ENCODE peak calls at places on chromosomes 7 and 10, in eight cellular contexts. B is CD8-positive, alpha-beta memory T cell; F is GM23338; N is A549; K is ovary; L is fibroblast of pulmonary artery; S is astrocyte; D is CD8-positive, alpha-beta T cell. C is an unnamed sample.

GRCh38 chr7:140060788-140061606 is 1.8 kb downstream of the PARP12 start:
- DNase-seq in B (no peak), F (no peak), N (no peak), K (peak; percentile 79), L (peak; percentile 87), S (peak; percentile 65), D (no peak), C (no peak)

GRCh38 chr10:88379575-88379974 is 203.5 kb downstream of the RNLS start:
- DNase-seq in B (no peak), F (no peak), N (peak; percentile 21), K (no peak), L (peak; percentile 75), S (peak; percentile 51), D (no peak), C (no peak)

GRCh38 chr7:103598326-103598905 is 152.4 kb upstream of the SLC26A5 start:
- DNase-seq in B (no peak), F (no peak), N (no peak), K (no peak), L (no peak), S (no peak), D (no peak), C (no peak)

GRCh38 chr10:23343591-23344225 is 889 bp downstream of the C10orf67 start:
- DNase-seq in B (peak; percentile 8), F (peak; percentile 90), N (peak; percentile 9), K (peak; percentile 89), L (peak; percentile 49), S (peak; percentile 20), D (peak; percentile 18), C (no peak)

GRCh38 chr10:80664071-80664680 is 126.5 kb downstream of the SH2D4B start:
- DNase-seq in B (peak; percentile 5), F (peak; percentile 93), N (peak; percentile 70), K (peak; percentile 68), L (peak; percentile 62), S (peak; percentile 16), D (peak; percentile 13), C (peak; percentile 18)

GRCh38 chr7:20783716-20784310 is 2.9 kb downstream of the SP8 start:
- DNase-seq in B (no peak), F (peak; percentile 63), N (no peak), K (no peak), L (no peak), S (no peak), D (no peak), C (no peak)

GRCh38 chr7:151307536-151307935 is 34.1 kb upstream of the NUB1 start:
- DNase-seq in B (no peak), F (no peak), N (no peak), K (no peak), L (no peak), S (no peak), D (no peak), C (no peak)

GRCh38 chr7:157516311-157516710 is 179.5 kb downstream of the DNAJB6 start:
- DNase-seq in B (no peak), F (no peak), N (no peak), K (no peak), L (no peak), S (no peak), D (no peak), C (no peak)

GRCh38 chr7:3128857-3129256 is 85.2 kb upstream of the CARD11 start:
- DNase-seq in B (no peak), F (no peak), N (no peak), K (no peak), L (no peak), S (no peak), D (no peak), C (no peak)

GRCh38 chr7:34227525-34227924 is 322.2 kb downstream of the BMPER start:
- DNase-seq in B (no peak), F (no peak), N (no peak), K (no peak), L (peak; percentile 18), S (no peak), D (no peak), C (no peak)

GRCh38 chr10:80416401-80417098 is 8.2 kb downstream of the PRXL2A start:
- DNase-seq in B (no peak), F (no peak), N (no peak), K (peak; percentile 84), L (peak; percentile 90), S (peak; percentile 16), D (no peak), C (no peak)

GRCh38 chr10:60163786-60164185 is 225.9 kb downstream of the ANK3 start:
- DNase-seq in B (no peak), F (no peak), N (no peak), K (no peak), L (no peak), S (no peak), D (no peak), C (no peak)

GRCh38 chr10:25176421-25176968 is 1.7 kb downstream of the GPR158 start:
- DNase-seq in B (no peak), F (peak; percentile 60), N (no peak), K (no peak), L (no peak), S (no peak), D (no peak), C (no peak)

GRCh38 chr7:114653391-114654088 is 238.9 kb downstream of the FOXP2 start:
- DNase-seq in B (no peak), F (no peak), N (peak; percentile 2), K (no peak), L (no peak), S (no peak), D (no peak), C (no peak)

GRCh38 chr7:28180364-28181147 is at the start of gene JAZF1:
- DNase-seq in B (peak; percentile 53), F (peak; percentile 90), N (peak; percentile 33), K (peak; percentile 83), L (peak; percentile 49), S (no peak), D (peak; percentile 32), C (peak; percentile 28)

GRCh38 chr7:97064972-97065587 is 40.4 kb upstream of the DLX5 start:
- DNase-seq in B (no peak), F (peak; percentile 82), N (peak; percentile 59), K (no peak), L (peak; percentile 70), S (peak; percentile 22), D (no peak), C (peak; percentile 52)

DNA sequence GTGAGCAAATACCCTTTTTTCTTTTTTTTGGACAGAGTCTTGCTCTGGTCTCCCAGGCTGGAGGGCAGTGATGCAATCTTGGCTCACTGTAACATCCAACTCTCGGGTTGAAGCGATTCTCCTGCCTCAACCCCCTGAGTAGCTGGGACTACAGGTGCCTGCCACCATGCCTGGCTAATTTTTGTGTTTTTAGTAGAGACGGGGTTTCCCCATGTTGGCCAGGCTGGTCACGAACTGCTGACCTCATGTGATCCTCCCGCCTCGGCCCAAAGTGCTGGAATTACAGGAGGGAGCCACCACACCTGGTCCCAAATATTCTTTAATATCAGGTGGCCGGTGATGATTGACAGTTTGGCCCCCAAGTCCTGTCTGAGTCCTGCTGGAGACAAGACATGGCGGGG is 6.6 kb downstream of the LAT2 start:
- DNase-seq in B (no peak), F (no peak), N (no peak), K (no peak), L (no peak), S (no peak), D (no peak), C (no peak)
- H3K4me3 ChIP-seq in B (no peak overlapping the region), F (no peak overlapping the region), N (no peak overlapping the region), K (no peak overlapping the region), L (no peak overlapping the region), S (no peak overlapping the region), D (no peak overlapping the region), C (no peak overlapping the region)

GRCh38 chr7:24817339-24817738 is 60.1 kb upstream of the GSDME start:
- DNase-seq in B (no peak), F (no peak), N (no peak), K (no peak), L (no peak), S (no peak), D (no peak), C (no peak)

GRCh38 chr7:24816868-24817267 is 59.6 kb upstream of the GSDME start:
- DNase-seq in B (no peak), F (no peak), N (no peak), K (no peak), L (no peak), S (no peak), D (no peak), C (no peak)

GRCh38 chr7:24821045-24821853 is 64.0 kb upstream of the GSDME start:
- DNase-seq in B (peak; percentile 69), F (no peak), N (peak; percentile 95), K (no peak), L (peak; percentile 90), S (peak; percentile 98), D (peak; percentile 69), C (peak; percentile 99)

GRCh38 chr7:24820730-24821044 is 63.4 kb upstream of the GSDME start:
- DNase-seq in B (no peak), F (no peak), N (peak; percentile 87), K (no peak), L (peak; percentile 80), S (no peak), D (no peak), C (no peak)

GRCh38 chr7:24819916-24820689 is 62.8 kb upstream of the GSDME start:
- DNase-seq in B (peak; percentile 58), F (peak; percentile 95), N (peak; percentile 91), K (peak; percentile 89), L (peak; percentile 93), S (peak; percentile 69), D (peak; percentile 65), C (peak; percentile 77)
- H3K4me3 ChIP-seq in B (peak overlapping the region; percentile 37), F (no peak overlapping the region), N (peak overlapping the region; percentile 26), K (no peak overlapping the region), L (no peak overlapping the region), S (no peak overlapping the region), D (no peak overlapping the region), C (no peak overlapping the region)

GRCh38 chr10:29895436-29895835 is 163.9 kb downstream of the JCAD start:
- DNase-seq in B (no peak), F (peak; percentile 37), N (no peak), K (peak; percentile 64), L (peak; percentile 95), S (peak; percentile 99), D (no peak), C (no peak)

GRCh38 chr10:29897430-29897829 is 162.0 kb downstream of the JCAD start:
- DNase-seq in B (no peak), F (no peak), N (no peak), K (no peak), L (no peak), S (no peak), D (no peak), C (no peak)

GRCh38 chr10:29897999-29898716 is 161.2 kb downstream of the JCAD start:
- DNase-seq in B (no peak), F (no peak), N (no peak), K (no peak), L (no peak), S (no peak), D (no peak), C (no peak)

GRCh38 chr10:29896053-29896452 is 163.3 kb downstream of the JCAD start:
- DNase-seq in B (no peak), F (no peak), N (no peak), K (no peak), L (peak; percentile 50), S (peak; percentile 68), D (no peak), C (no peak)
- H3K4me3 ChIP-seq in B (no peak overlapping the region), F (no peak overlapping the region), N (no peak overlapping the region), K (no peak overlapping the region), L (no peak overlapping the region), S (no peak overlapping the region), D (no peak overlapping the region), C (no peak overlapping the region)

DNA sequence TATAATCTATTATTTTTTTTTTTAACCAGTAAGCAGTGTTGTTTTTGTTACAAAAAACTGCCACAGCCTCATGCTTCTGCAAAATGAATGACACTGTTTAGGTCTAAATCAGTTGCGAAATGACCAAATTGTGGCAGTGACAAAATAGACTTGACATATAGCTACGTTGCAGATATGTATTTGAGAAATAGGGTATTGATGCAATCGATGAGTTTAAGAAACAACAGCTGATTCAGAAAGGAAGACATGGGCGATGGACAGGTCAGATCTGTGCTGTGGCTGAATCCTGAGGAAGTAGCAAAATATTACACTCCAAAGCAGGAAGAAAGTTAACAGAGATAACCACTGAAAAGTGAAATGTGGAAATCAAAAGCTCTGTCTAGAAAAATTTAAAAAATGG is 89.0 kb upstream of the STEAP4 start:
- DNase-seq in B (no peak), F (no peak), N (no peak), K (no peak), L (no peak), S (no peak), D (no peak), C (no peak)
- H3K4me3 ChIP-seq in B (no peak overlapping the region), F (no peak overlapping the region), N (no peak overlapping the region), K (no peak overlapping the region), L (no peak overlapping the region), S (no peak overlapping the region), D (no peak overlapping the region), C (no peak overlapping the region)

C was measured in Jurkat, Clone E6-1.